ENCODE peak calls at places on chromosomes 2 and 18, in six cellular contexts. B is CD8-positive, alpha-beta T cell; H is neural crest cell; D is AG09319; A is MCF 10A; R is GM23338. G is an unnamed sample.

GRCh38 chr2:96143848-96144480 is 1.3 kb downstream of the DUSP2 start:
- DNase-seq in H (no peak), A (peak; percentile 10), B (no peak), D (no peak), R (peak; percentile 71), G (no peak)

GRCh38 chr2:212384027-212384426 is 154.6 kb downstream of the ERBB4 start:
- DNase-seq in A (no peak), D (no peak), B (no peak), R (no peak), H (no peak), G (no peak)

GRCh38 chr2:173589604-173590277 is 235.1 kb downstream of the CDCA7 start:
- DNase-seq in A (peak; percentile 86), H (no peak), R (peak; percentile 20), B (no peak), D (no peak), G (peak; percentile 97)

GRCh38 chr2:97718051-97718882 is 4.9 kb downstream of the ZAP70 start:
- DNase-seq in A (no peak), D (no peak), R (no peak), H (no peak), B (peak; percentile 80), G (no peak)

GRCh38 chr2:162073776-162074578 is at the start of gene DPP4:
- DNase-seq in H (peak; percentile 32), B (peak; percentile 49), D (no peak), A (no peak), R (peak; percentile 81), G (no peak)

GRCh38 chr2:71494091-71494490 is 40.7 kb downstream of the DYSF start:
- DNase-seq in R (no peak), B (no peak), D (no peak), H (no peak), A (no peak), G (no peak)

GRCh38 chr2:215601990-215602721 is 166.3 kb upstream of the FN1 start:
- DNase-seq in A (peak; percentile 43), B (no peak), H (no peak), R (no peak), D (no peak), G (no peak)

GRCh38 chr2:1837458-1837857 is 93.1 kb upstream of the PXDN start:
- DNase-seq in D (no peak), H (no peak), B (no peak), R (no peak), A (no peak), G (no peak)

GRCh38 chr18:906416-907170 is 1.9 kb downstream of the ADCYAP1 start:
- DNase-seq in R (peak; percentile 91), H (no peak), D (no peak), A (no peak), B (peak; percentile 10), G (no peak)

GRCh38 chr2:79832540-79833234 is 319.8 kb downstream of the CTNNA2 start:
- DNase-seq in B (no peak), D (no peak), A (no peak), H (no peak), R (peak; percentile 80), G (peak; percentile 1)

GRCh38 chr2:28650261-28650584 is 101.4 kb upstream of the PPP1CB start:
- DNase-seq in B (no peak), D (no peak), H (no peak), A (no peak), R (no peak), G (no peak)

GRCh38 chr2:224219781-224220180 is 180.7 kb upstream of the SERPINE2 start:
- DNase-seq in A (no peak), D (no peak), R (no peak), B (no peak), H (no peak), G (no peak)

GRCh38 chr2:191521608-191522208 is 156.2 kb upstream of the NABP1 start:
- DNase-seq in D (no peak), R (peak; percentile 44), B (no peak), A (peak; percentile 57), H (no peak), G (peak; percentile 54)

GRCh38 chr2:24334245-24334633 is 26.1 kb downstream of the ITSN2 start:
- DNase-seq in R (no peak), B (no peak), A (peak; percentile 77), H (no peak), D (peak; percentile 67), G (no peak)

GRCh38 chr2:121903037-121903689 is 147.7 kb downstream of the TSN start:
- DNase-seq in R (no peak), B (no peak), D (no peak), A (no peak), H (no peak), G (no peak)

GRCh38 chr2:123047186-123047585 is 977.9 kb upstream of the CNTNAP5 start:
- DNase-seq in D (no peak), H (no peak), B (no peak), A (no peak), R (no peak), G (no peak)

GRCh38 chr2:40256649-40257048 is 195.2 kb downstream of the SLC8A1 start:
- DNase-seq in H (no peak), D (no peak), A (peak; percentile 38), B (no peak), R (peak; percentile 87), G (peak; percentile 29)

GRCh38 chr18:42268793-42269192 is 313.8 kb downstream of the PIK3C3 start:
- DNase-seq in B (no peak), H (no peak), R (no peak), A (no peak), D (no peak), G (no peak)

GRCh38 chr2:68196120-68196716 is 38.5 kb downstream of the PNO1 start:
- DNase-seq in A (no peak), D (peak; percentile 30), B (peak; percentile 43), H (no peak), R (peak; percentile 55), G (peak; percentile 24)

GRCh38 chr2:159635006-159635746 is 18.8 kb upstream of the BAZ2B start:
- DNase-seq in A (no peak), R (no peak), H (no peak), B (no peak), D (no peak), G (no peak)

GRCh38 chr18:37335337-37335736 is 230.3 kb downstream of the CELF4 start:
- DNase-seq in A (peak; percentile 11), B (no peak), H (peak; percentile 6), D (no peak), R (no peak), G (no peak)

GRCh38 chr18:13374096-13374467 is 155.5 kb downstream of the LDLRAD4 start:
- DNase-seq in H (no peak), D (no peak), B (no peak), A (no peak), R (no peak), G (no peak)

GRCh38 chr2:28768952-28769351 is 17.3 kb downstream of the PPP1CB start:
- DNase-seq in R (no peak), D (no peak), B (no peak), H (no peak), A (no peak), G (no peak)

GRCh38 chr18:63427566-63427965 is 5.3 kb upstream of the VPS4B start:
- DNase-seq in A (peak; percentile 83), H (no peak), B (no peak), R (peak; percentile 51), D (no peak), G (peak; percentile 100)

GRCh38 chr2:88831792-88832248 is 140.3 kb downstream of the RPIA start:
- DNase-seq in A (peak; percentile 56), R (peak; percentile 96), B (no peak), H (no peak), D (no peak), G (no peak)

DNA sequence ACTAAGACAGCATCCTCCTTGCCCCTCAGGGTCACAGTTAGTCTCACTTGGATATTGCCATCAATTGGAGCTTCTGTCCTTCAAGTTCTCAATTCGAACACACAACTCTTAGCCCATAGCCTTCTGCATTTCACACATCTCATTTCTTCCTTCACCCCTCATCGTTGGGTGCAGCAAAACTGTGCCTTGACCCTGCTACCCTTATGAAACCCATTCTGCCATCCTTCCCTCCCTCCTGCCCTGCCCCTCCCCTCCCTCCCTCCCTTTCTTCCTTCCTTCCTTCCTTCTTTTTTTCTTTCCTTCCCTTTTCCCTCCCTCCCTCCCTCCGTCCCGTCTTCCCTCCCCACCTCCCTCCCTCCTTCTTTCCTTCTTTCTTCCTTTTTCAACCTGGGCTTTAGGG is 80.7 kb upstream of the CYRIA start:
- DNase-seq in A (no peak), H (no peak), R (no peak), B (no peak), D (no peak), G (no peak)
- TF ChIP-seq CTCF in A (no peak), H (no peak), R (no peak), B (no peak), D (no peak), G (no peak)

GRCh38 chr2:145919507-145919906 is 1399.6 kb upstream of the ZEB2 start:
- DNase-seq in B (no peak), A (no peak), D (no peak), R (no peak), H (no peak), G (no peak)
- TF ChIP-seq CTCF in B (no peak), A (peak; percentile 22), D (peak; percentile 26), R (no peak), H (peak; percentile 21), G (no peak)

GRCh38 chr2:81545626-81546025 is 1241.1 kb upstream of the LRRTM1 start:
- DNase-seq in H (no peak), R (no peak), D (no peak), B (no peak), A (peak; percentile 33), G (no peak)

GRCh38 chr2:81550277-81550676 is 1245.7 kb upstream of the LRRTM1 start:
- DNase-seq in H (no peak), A (no peak), B (no peak), R (no peak), D (no peak), G (no peak)

GRCh38 chr2:81551040-81551634 is 1246.6 kb upstream of the LRRTM1 start:
- DNase-seq in A (peak; percentile 4), R (no peak), B (no peak), H (no peak), D (no peak), G (no peak)
- TF ChIP-seq CTCF in A (no peak), R (no peak), B (no peak), H (no peak), D (no peak), G (no peak)

GRCh38 chr18:52337286-52337685 is 2.7 kb upstream of the DCC start:
- DNase-seq in R (no peak), H (no peak), B (no peak), A (no peak), D (no peak), G (peak; percentile 44)

GRCh38 chr18:52343138-52343537 is 3.1 kb downstream of the DCC start:
- DNase-seq in A (peak; percentile 6), R (peak; percentile 67), H (no peak), B (no peak), D (no peak), G (no peak)

GRCh38 chr18:52341617-52342381 is 1.8 kb downstream of the DCC start:
- DNase-seq in D (no peak), A (no peak), R (peak; percentile 66), H (peak; percentile 38), B (no peak), G (no peak)

GRCh38 chr18:52340466-52341378 is 725 bp downstream of the DCC start:
- DNase-seq in H (no peak), R (peak; percentile 38), B (no peak), A (no peak), D (no peak), G (no peak)

DNA sequence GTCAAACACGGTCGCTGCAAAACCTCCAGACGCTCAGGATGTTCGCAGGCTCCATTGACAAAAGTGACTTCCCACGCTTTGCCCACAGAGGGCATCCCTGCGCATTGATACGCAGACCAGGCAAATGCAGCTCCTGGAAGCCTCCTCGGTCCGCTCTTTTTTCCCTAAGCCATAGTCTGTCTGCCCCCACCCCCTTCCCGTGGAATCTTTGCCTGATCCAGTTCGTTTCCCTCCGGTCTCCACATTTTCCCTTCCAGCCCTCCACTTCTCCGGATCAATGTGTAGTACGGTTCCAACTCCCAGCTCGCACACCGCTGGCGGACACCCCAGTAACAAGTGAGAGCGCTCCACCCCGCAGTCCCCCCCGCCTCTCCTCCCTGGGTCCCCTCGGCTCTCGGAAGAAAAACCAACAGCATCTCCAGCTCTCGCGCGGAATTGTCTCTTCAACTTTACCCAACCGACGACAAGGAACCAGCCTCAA is at the start of gene DCC:
- DNase-seq in R (peak; percentile 82), B (no peak), A (peak; percentile 6), D (no peak), H (peak; percentile 67), G (peak; percentile 26)
- TF ChIP-seq CTCF in R (peak; percentile 63), B (no peak), A (no peak), D (peak; percentile 26), H (peak; percentile 65), G (peak; percentile 56)

G was measured in bronchial epithelial cell.